ENCODE peak calls at places on chromosomes 2 and 18, in ten cellular contexts. O is endodermal cell; Z is neural progenitor cell; E is HepG2; A is CD8-positive, alpha-beta memory T cell; I is astrocyte; X is breast epithelium; M is sigmoid colon; U is stomach; F is mesenchymal stem cell. K is an unnamed sample.

GRCh38 chr18:12645751-12646203 is 12.1 kb downstream of the SPIRE1 start:
- DNase-seq in U (peak; percentile 36), X (peak; percentile 53), I (no peak), M (peak; percentile 73), O (peak; percentile 49), A (no peak), F (no peak), Z (no peak), E (peak; percentile 41), K (peak; percentile 31)

GRCh38 chr18:23259701-23260661 is 124.7 kb downstream of the CABLES1 start:
- DNase-seq in Z (peak; percentile 91), O (peak; percentile 94), X (peak; percentile 78), I (peak; percentile 80), M (peak; percentile 87), A (no peak), E (peak; percentile 56), U (peak; percentile 89), F (peak; percentile 88), K (peak; percentile 80)

GRCh38 chr2:3504741-3505140 is 14.6 kb downstream of the ADI1 start:
- DNase-seq in I (no peak), X (no peak), O (peak; percentile 19), E (no peak), M (no peak), A (no peak), F (no peak), U (no peak), Z (no peak), K (no peak)

GRCh38 chr2:88048541-88048940 is 7.0 kb downstream of the KRCC1 start:
- DNase-seq in F (no peak), U (no peak), O (no peak), X (no peak), M (no peak), A (no peak), E (no peak), Z (no peak), I (no peak), K (no peak)

GRCh38 chr2:149857344-149857743 is 269.8 kb upstream of the MMADHC start:
- DNase-seq in U (no peak), E (no peak), I (peak; percentile 27), M (no peak), F (peak; percentile 50), O (no peak), A (no peak), Z (no peak), X (no peak), K (no peak)

GRCh38 chr18:34977787-34978532 is 63.3 kb upstream of the MAPRE2 start:
- DNase-seq in O (peak; percentile 82), X (peak; percentile 42), Z (peak; percentile 62), M (peak; percentile 70), E (no peak), I (no peak), A (peak; percentile 13), F (peak; percentile 58), U (peak; percentile 65), K (peak; percentile 19)

GRCh38 chr2:62495777-62496176 is 10.2 kb downstream of the TMEM17 start:
- DNase-seq in I (no peak), U (no peak), M (no peak), E (no peak), Z (no peak), F (no peak), X (no peak), O (no peak), A (no peak), K (no peak)

GRCh38 chr18:42474577-42474976 is 519.5 kb downstream of the PIK3C3 start:
- DNase-seq in M (no peak), Z (no peak), E (no peak), A (no peak), O (no peak), X (no peak), F (no peak), I (no peak), U (no peak), K (no peak)

GRCh38 chr2:166331468-166331867 is 44.3 kb downstream of the SCN9A start:
- DNase-seq in M (no peak), Z (no peak), A (no peak), F (no peak), O (no peak), E (no peak), U (no peak), I (no peak), X (no peak), K (no peak)

GRCh38 chr2:230905448-230906430 is 19.3 kb downstream of the GPR55 start:
- DNase-seq in X (no peak), A (peak; percentile 26), F (peak; percentile 50), U (peak; percentile 25), M (peak; percentile 48), E (peak; percentile 83), I (no peak), O (peak; percentile 61), Z (peak; percentile 43), K (no peak)

GRCh38 chr2:174662459-174662858 is 64.9 kb upstream of the WIPF1 start:
- DNase-seq in Z (no peak), E (no peak), I (peak; percentile 76), U (no peak), O (no peak), X (no peak), F (peak; percentile 84), A (no peak), M (no peak), K (no peak)

GRCh38 chr2:174663572-174663971 is 66.0 kb upstream of the WIPF1 start:
- DNase-seq in U (no peak), A (no peak), F (no peak), X (no peak), O (no peak), M (peak; percentile 71), E (no peak), I (peak; percentile 48), Z (no peak), K (no peak)

GRCh38 chr2:174659069-174659900 is 61.7 kb upstream of the WIPF1 start:
- DNase-seq in F (no peak), O (no peak), A (no peak), X (no peak), Z (no peak), E (no peak), U (no peak), M (no peak), I (no peak), K (no peak)

GRCh38 chr2:174662859-174663258 is 65.3 kb upstream of the WIPF1 start:
- DNase-seq in A (no peak), E (no peak), Z (no peak), I (no peak), M (no peak), U (no peak), X (no peak), F (no peak), O (no peak), K (no peak)

GRCh38 chr2:174660984-174661675 is 63.5 kb upstream of the WIPF1 start:
- DNase-seq in U (no peak), F (no peak), A (no peak), O (no peak), X (no peak), M (no peak), Z (no peak), E (no peak), I (no peak), K (no peak)
- H3K4me1 ChIP-seq in U (peaks cover 27% of the 10 kb centered on the region), F (peaks cover 1% of the 10 kb centered on the region), A (no peaks in the 10 kb centered on the region), O (no peaks in the 10 kb centered on the region), X (no peaks in the 10 kb centered on the region), M (peaks cover 63% of the 10 kb centered on the region), Z (no peaks in the 10 kb centered on the region), E (no peaks in the 10 kb centered on the region), I (peaks cover 11% of the 10 kb centered on the region), K (peaks cover 7% of the 10 kb centered on the region)

GRCh38 chr2:5077479-5078089 is 614.6 kb upstream of the SOX11 start:
- DNase-seq in F (no peak), I (no peak), A (no peak), E (no peak), Z (no peak), X (no peak), O (no peak), M (no peak), U (no peak), K (no peak)
- H3K9me3 ChIP-seq in F (peaks cover 26% of the 10 kb centered on the region), I (no peaks in the 10 kb centered on the region), A (no peaks in the 10 kb centered on the region), E (peaks cover 87% of the 10 kb centered on the region), Z (no peaks in the 10 kb centered on the region), X (no peaks in the 10 kb centered on the region), O (no peaks in the 10 kb centered on the region), M (no peaks in the 10 kb centered on the region), U (no peaks in the 10 kb centered on the region), K (no peaks in the 10 kb centered on the region)

DNA sequence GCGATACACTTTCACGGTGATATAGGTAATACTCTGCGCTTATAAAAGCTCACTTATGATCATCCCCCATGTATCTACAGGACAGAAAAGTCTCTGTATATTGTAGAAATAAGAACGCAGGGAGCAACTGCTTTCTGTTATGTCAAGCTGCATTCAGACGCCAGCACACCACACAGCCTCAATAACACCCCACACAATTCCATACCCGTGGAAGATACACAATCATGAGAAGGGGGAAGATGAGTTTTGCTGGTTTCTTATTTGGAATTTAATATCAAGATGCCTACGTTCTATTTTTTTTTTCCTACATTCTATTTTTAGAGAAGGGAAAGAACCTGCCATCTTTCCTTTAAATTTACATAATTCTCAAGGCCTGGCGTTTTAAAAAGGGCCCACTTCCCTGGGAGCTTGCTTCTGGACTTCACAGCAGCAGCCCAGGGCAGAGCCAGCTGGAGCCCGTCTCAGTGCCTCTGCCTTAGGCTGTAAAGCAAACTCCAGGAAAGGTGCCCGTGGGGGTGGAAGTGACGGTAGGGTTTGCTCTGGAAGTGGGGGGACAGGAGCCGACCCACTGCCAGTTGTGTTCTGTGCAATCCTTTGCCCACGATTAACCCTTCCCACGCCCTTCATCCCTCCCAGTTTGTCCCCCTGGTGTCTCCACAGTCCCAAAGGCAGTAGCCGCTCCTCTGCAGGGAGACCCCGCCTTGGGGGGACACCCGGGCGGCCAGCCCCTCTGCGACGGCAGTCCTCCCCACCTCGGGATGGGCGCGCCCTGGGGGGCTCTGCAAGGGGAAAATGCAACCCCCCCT is 5.3 kb downstream of the PTGR3 start:
- DNase-seq in E (no peak), A (no peak), O (no peak), M (no peak), U (no peak), I (peak; percentile 14), X (no peak), F (no peak), Z (no peak), K (no peak)
- H3K4me1 ChIP-seq in E (peaks cover 21% of the 10 kb centered on the region), A (peaks cover 33% of the 10 kb centered on the region), O (peaks cover 7% of the 10 kb centered on the region), M (peaks cover 78% of the 10 kb centered on the region), U (peaks cover 88% of the 10 kb centered on the region), I (peaks cover 31% of the 10 kb centered on the region), X (no peaks in the 10 kb centered on the region), F (peaks cover 30% of the 10 kb centered on the region), Z (peaks cover 23% of the 10 kb centered on the region), K (peaks cover 42% of the 10 kb centered on the region)

GRCh38 chr18:78330761-78331160 is 648.9 kb upstream of the SALL3 start:
- DNase-seq in U (no peak), Z (no peak), I (no peak), X (no peak), A (no peak), E (no peak), F (no peak), O (no peak), M (no peak), K (no peak)

GRCh38 chr18:78323453-78324230 is 656.0 kb upstream of the SALL3 start:
- DNase-seq in O (no peak), M (no peak), E (no peak), X (no peak), I (no peak), A (no peak), Z (no peak), U (no peak), F (no peak), K (no peak)

DNA sequence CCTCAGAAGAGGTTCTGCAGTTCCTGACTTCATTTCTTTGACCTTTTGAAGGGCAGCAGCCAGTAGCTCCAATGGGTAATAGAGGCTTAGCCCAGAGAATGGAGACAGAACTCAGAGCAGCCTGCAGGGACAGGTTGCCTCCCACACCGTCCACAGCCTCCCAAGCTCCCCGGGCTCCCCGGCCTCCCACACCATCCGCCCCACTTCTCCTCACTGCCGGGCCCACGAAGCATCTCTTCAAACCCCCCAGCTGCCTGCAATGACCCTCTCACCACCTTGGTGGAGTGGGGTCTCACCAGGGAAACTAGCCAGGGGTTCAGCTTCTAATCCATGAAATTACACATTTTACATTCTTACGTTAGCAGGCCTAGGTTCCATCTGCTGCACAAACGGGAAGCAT is 652.0 kb upstream of the SALL3 start:
- DNase-seq in M (no peak), I (no peak), O (no peak), Z (no peak), E (no peak), X (no peak), F (no peak), U (no peak), A (no peak), K (no peak)
- H3K9me3 ChIP-seq in M (no peaks in the 10 kb centered on the region), I (peaks cover 11% of the 10 kb centered on the region), O (no peaks in the 10 kb centered on the region), Z (no peaks in the 10 kb centered on the region), E (no peaks in the 10 kb centered on the region), X (no peaks in the 10 kb centered on the region), F (no peaks in the 10 kb centered on the region), U (no peaks in the 10 kb centered on the region), A (no peaks in the 10 kb centered on the region), K (no peaks in the 10 kb centered on the region)